ENCODE peak calls at places on chromosomes 5 and 9, in six cellular contexts. Z is HEK293T; P is effector memory CD8-positive, alpha-beta T cell; B is GM23248; K is AG04449; V is COR-L47. Q is an unnamed sample.

GRCh38 chr5:153896701-153897100 is 142.0 kb downstream of the FAM114A2 start:
- DNase-seq in Z (no peak), P (no peak), B (peak), K (no peak), V (no peak), Q (peak)

GRCh38 chr9:97853056-97853843 is at the start of gene FOXE1:
- DNase-seq in Z (no peak), P (no peak), B (no peak), K (no peak), V (no peak), Q (no peak)

GRCh38 chr9:123049589-123050222 is 16.2 kb downstream of the GPR21 start:
- DNase-seq in Z (no peak), P (no peak), B (peak), K (no peak), V (peak), Q (no peak)

GRCh38 chr5:176737746-176738699 is 72.3 kb upstream of the UNC5A start:
- DNase-seq in Z (no peak), P (no peak), B (no peak), K (no peak), V (no peak), Q (no peak)

GRCh38 chr5:176454724-176455394 is 6.7 kb downstream of the FAF2 start:
- DNase-seq in Z (no peak), P (no peak), B (no peak), K (no peak), V (no peak), Q (no peak)

GRCh38 chr5:109506556-109506955 is 96.8 kb upstream of the PJA2 start:
- DNase-seq in Z (no peak), P (no peak), B (no peak), K (no peak), V (no peak), Q (no peak)

GRCh38 chr9:92712767-92713166 is 42.8 kb upstream of the IPPK start:
- DNase-seq in Z (no peak), P (no peak), B (no peak), K (no peak), V (no peak), Q (no peak)

GRCh38 chr5:1827410-1828397 is 26.5 kb downstream of the NDUFS6 start:
- DNase-seq in Z (no peak), P (no peak), B (no peak), K (no peak), V (no peak), Q (no peak)

GRCh38 chr9:132319421-132320110 is 35.2 kb downstream of the SETX start:
- DNase-seq in Z (no peak), P (no peak), B (no peak), K (no peak), V (no peak), Q (no peak)

GRCh38 chr9:93254806-93255519 is 71.0 kb downstream of the WNK2 start:
- DNase-seq in Z (no peak), P (no peak), B (no peak), K (no peak), V (peak), Q (no peak)

GRCh38 chr5:57805732-57806131 is 323.1 kb upstream of the ACTBL2 start:
- DNase-seq in Z (no peak), P (no peak), B (peak), K (no peak), V (no peak), Q (no peak)

GRCh38 chr9:123983047-123983446 is 28.5 kb upstream of the LHX2 start:
- DNase-seq in Z (no peak), P (no peak), B (no peak), K (no peak), V (no peak), Q (no peak)

GRCh38 chr9:106502930-106503329 is 360.0 kb upstream of the ZNF462 start:
- DNase-seq in Z (no peak), P (no peak), B (no peak), K (no peak), V (no peak), Q (no peak)

GRCh38 chr9:99031319-99031718 is 73.6 kb upstream of the TGFBR1 start:
- DNase-seq in Z (no peak), P (no peak), B (no peak), K (no peak), V (no peak), Q (no peak)

GRCh38 chr5:36712719-36713118 is 106.3 kb downstream of the SLC1A3 start:
- DNase-seq in Z (no peak), P (no peak), B (no peak), K (no peak), V (no peak), Q (no peak)

GRCh38 chr9:111029260-111029659 is 9.0 kb downstream of the LPAR1 start:
- DNase-seq in Z (no peak), P (no peak), B (no peak), K (no peak), V (no peak), Q (no peak)

GRCh38 chr5:66440202-66440680 is 156.0 kb upstream of the MAST4 start:
- DNase-seq in Z (no peak), P (no peak), B (peak), K (no peak), V (no peak), Q (no peak)

GRCh38 chr5:67020231-67020630 is 176.4 kb downstream of the CD180 start:
- DNase-seq in Z (no peak), P (no peak), B (no peak), K (no peak), V (no peak), Q (no peak)

GRCh38 chr9:89137548-89138462 is 40.8 kb downstream of the SHC3 start:
- DNase-seq in Z (no peak), P (no peak), B (peak), K (peak), V (no peak), Q (no peak)

GRCh38 chr5:159133041-159133741 is 33.5 kb upstream of the EBF1 start:
- DNase-seq in Z (peak), P (no peak), B (peak), K (peak), V (no peak), Q (peak)

GRCh38 chr5:167050568-167051214 is 1240.8 kb upstream of the WWC1 start:
- DNase-seq in Z (no peak), P (no peak), B (no peak), K (no peak), V (no peak), Q (no peak)

GRCh38 chr5:95838552-95838951 is 16.0 kb upstream of the GLRX start:
- DNase-seq in Z (no peak), P (no peak), B (no peak), K (no peak), V (no peak), Q (peak)

GRCh38 chr9:101026824-101027223 is 1.7 kb upstream of the PLPPR1 start:
- DNase-seq in Z (no peak), P (no peak), B (no peak), K (no peak), V (peak), Q (no peak)

Q was measured in Karpas-422.